ENCODE peak calls at places on chromosomes 2 and 18, in seven cellular contexts. W, I, R, C, F, M and T are unnamed samples.

GRCh38 chr2:105417789-105418475 is 19.1 kb upstream of the FHL2 start:
- DNase-seq in R (no peak), M (no peak), I (no peak), W (no peak), C (no peak), F (no peak), T (no peak)

GRCh38 chr2:178271629-178272333 is 77.5 kb downstream of the OSBPL6 start:
- DNase-seq in M (peak; percentile 91), F (peak; percentile 26), C (no peak), R (no peak), I (no peak), W (no peak), T (peak; percentile 15)

GRCh38 chr2:15009681-15010080 is 377.2 kb downstream of the LRATD1 start:
- DNase-seq in M (no peak), F (no peak), R (no peak), I (no peak), C (no peak), W (no peak), T (no peak)

GRCh38 chr2:31764169-31764568 is 183.4 kb upstream of the SRD5A2 start:
- DNase-seq in R (no peak), F (no peak), I (no peak), C (no peak), W (no peak), M (peak; percentile 7), T (no peak)

GRCh38 chr2:9327873-9328352 is 95.4 kb downstream of the ITGB1BP1 start:
- DNase-seq in F (no peak), R (no peak), C (no peak), I (no peak), M (no peak), W (no peak), T (no peak)

GRCh38 chr18:62435435-62436031 is 87.3 kb upstream of the ZCCHC2 start:
- DNase-seq in F (no peak), R (no peak), C (no peak), M (no peak), I (no peak), W (no peak), T (no peak)

GRCh38 chr2:241546771-241547498 is 11.6 kb upstream of the BOK start:
- DNase-seq in F (no peak), C (peak; percentile 33), W (peak; percentile 94), I (no peak), M (peak; percentile 70), R (peak; percentile 80), T (peak; percentile 87)

GRCh38 chr2:191391171-191391570 is 146.0 kb downstream of the MYO1B start:
- DNase-seq in I (no peak), R (no peak), W (no peak), C (no peak), M (no peak), F (no peak), T (no peak)

GRCh38 chr2:54284801-54285200 is 28.8 kb upstream of the TSPYL6 start:
- DNase-seq in M (no peak), C (no peak), W (no peak), F (no peak), I (no peak), R (no peak), T (no peak)

GRCh38 chr2:227462463-227462951 is 9.4 kb upstream of the AGFG1 start:
- DNase-seq in C (no peak), R (no peak), I (no peak), W (no peak), M (no peak), F (no peak), T (no peak)

GRCh38 chr2:200349868-200350267 is 43.4 kb downstream of the SPATS2L start:
- DNase-seq in I (no peak), W (no peak), M (no peak), F (no peak), C (no peak), R (peak; percentile 18), T (no peak)

GRCh38 chr2:115939902-115940301 is 1497.5 kb downstream of the DPP10 start:
- DNase-seq in M (no peak), W (no peak), I (no peak), F (no peak), C (no peak), R (no peak), T (no peak)

GRCh38 chr2:133667085-133667484 is 98.8 kb upstream of the NCKAP5 start:
- DNase-seq in C (no peak), F (no peak), R (no peak), I (no peak), W (no peak), M (no peak), T (peak; percentile 46)

GRCh38 chr2:38187416-38188127 is 111.6 kb upstream of the CYP1B1 start:
- DNase-seq in W (no peak), F (peak; percentile 40), M (peak; percentile 90), C (no peak), R (peak; percentile 77), I (no peak), T (peak; percentile 52)

GRCh38 chr2:130720036-130720435 is 8.8 kb upstream of the GPR148 start:
- DNase-seq in C (no peak), I (no peak), M (no peak), F (no peak), R (no peak), W (no peak), T (no peak)

GRCh38 chr18:59623456-59624383 is 73.5 kb downstream of the CCBE1 start:
- DNase-seq in W (no peak), C (no peak), M (no peak), I (no peak), R (no peak), F (no peak), T (peak; percentile 53)

GRCh38 chr2:187429989-187430388 is 18.1 kb downstream of the CALCRL start:
- DNase-seq in C (no peak), R (no peak), M (peak; percentile 84), I (no peak), W (peak; percentile 55), F (no peak), T (peak; percentile 7)

GRCh38 chr18:52082250-52082649 is 257.7 kb upstream of the DCC start:
- DNase-seq in M (no peak), R (no peak), C (no peak), F (no peak), W (no peak), I (no peak), T (no peak)